ENCODE peak calls at places on chromosomes 11 and 22, in five cellular contexts. K, F, R, T and A are unnamed samples.

GRCh38 chr11:8219257-8220021 is 44.2 kb downstream of the LMO1 start:
- DNase-seq in K (peak; percentile 70), F (peak; percentile 75), R (no peak), T (peak; percentile 47), A (peak; percentile 43)

GRCh38 chr22:38697055-38697980 is 3.4 kb downstream of the JOSD1 start:
- DNase-seq in K (no peak), F (peak; percentile 48), R (no peak), T (peak; percentile 52), A (no peak)

GRCh38 chr11:22331771-22332170 is 6.4 kb upstream of the SLC17A6 start:
- DNase-seq in K (no peak), F (no peak), R (no peak), T (no peak), A (no peak)

GRCh38 chr11:16791494-16791961 is 53.1 kb downstream of the C11orf58 start:
- DNase-seq in K (no peak), F (peak; percentile 72), R (no peak), T (peak; percentile 94), A (peak; percentile 55)

GRCh38 chr11:12975149-12975548 is 34.0 kb upstream of the RASSF10 start:
- DNase-seq in K (no peak), F (no peak), R (no peak), T (no peak), A (no peak)

GRCh38 chr11:131536159-131536558 is 165.7 kb downstream of the NTM start:
- DNase-seq in K (no peak), F (no peak), R (no peak), T (no peak), A (no peak)

GRCh38 chr22:39311592-39312400 is 7.6 kb downstream of the RPL3 start:
- DNase-seq in K (no peak), F (no peak), R (no peak), T (no peak), A (no peak)

GRCh38 chr11:87173185-87174039 is 135.7 kb downstream of the TMEM135 start:
- DNase-seq in K (no peak), F (peak; percentile 18), R (no peak), T (peak; percentile 94), A (no peak)

GRCh38 chr11:105244157-105244820 is 104.7 kb upstream of the CARD18 start:
- DNase-seq in K (no peak), F (peak; percentile 15), R (no peak), T (peak; percentile 94), A (no peak)

GRCh38 chr22:19962246-19962908 is 20.8 kb upstream of the TXNRD2 start:
- DNase-seq in K (peak; percentile 88), F (peak; percentile 90), R (no peak), T (peak; percentile 75), A (peak; percentile 92)

GRCh38 chr11:36161572-36161971 is 127.7 kb downstream of the COMMD9 start:
- DNase-seq in K (no peak), F (no peak), R (no peak), T (no peak), A (no peak)

GRCh38 chr11:117961896-117962295 is 24.3 kb upstream of the IL10RA start:
- DNase-seq in K (no peak), F (no peak), R (no peak), T (no peak), A (no peak)

GRCh38 chr11:77602385-77603105 is 12.8 kb downstream of the AQP11 start:
- DNase-seq in K (no peak), F (no peak), R (no peak), T (peak; percentile 75), A (no peak)

GRCh38 chr11:80214413-80214812 is 773.6 kb upstream of the TENM4 start:
- DNase-seq in K (no peak), F (no peak), R (no peak), T (no peak), A (no peak)

GRCh38 chr22:27086080-27086479 is 428.7 kb downstream of the MIAT start:
- DNase-seq in K (no peak), F (no peak), R (no peak), T (no peak), A (no peak)

GRCh38 chr11:94815705-94816344 is 47.7 kb downstream of the AMOTL1 start:
- DNase-seq in K (no peak), F (no peak), R (no peak), T (no peak), A (no peak)

GRCh38 chr11:795638-796564 is 2.2 kb downstream of the SLC25A22 start:
- DNase-seq in K (peak; percentile 81), F (peak; percentile 91), R (no peak), T (peak; percentile 53), A (peak; percentile 83)

GRCh38 chr11:133991101-133991500 is 34.3 kb upstream of the IGSF9B start:
- DNase-seq in K (no peak), F (no peak), R (no peak), T (no peak), A (no peak)

GRCh38 chr11:21615871-21616270 is 577.0 kb upstream of the ANO5 start:
- DNase-seq in K (no peak), F (no peak), R (no peak), T (no peak), A (no peak)

GRCh38 chr11:115363426-115363825 is 140.8 kb downstream of the CADM1 start:
- DNase-seq in K (no peak), F (no peak), R (no peak), T (no peak), A (no peak)

GRCh38 chr11:104163100-104164027 is 583 bp downstream of the PDGFD start:
- DNase-seq in K (no peak), F (peak; percentile 73), R (no peak), T (peak; percentile 32), A (no peak)

GRCh38 chr11:76588455-76589325 is 81.9 kb downstream of the LRRC32 start:
- DNase-seq in K (peak; percentile 57), F (peak; percentile 68), R (peak; percentile 84), T (peak; percentile 99), A (peak; percentile 75)

GRCh38 chr11:59756845-59757244 is 1.7 kb downstream of the STX3 start:
- DNase-seq in K (peak; percentile 77), F (peak; percentile 67), R (no peak), T (no peak), A (no peak)

GRCh38 chr22:41380993-41381328 is 781 bp upstream of the TEF start:
- DNase-seq in K (peak; percentile 74), F (peak; percentile 94), R (peak; percentile 94), T (peak; percentile 62), A (no peak)

DNA sequence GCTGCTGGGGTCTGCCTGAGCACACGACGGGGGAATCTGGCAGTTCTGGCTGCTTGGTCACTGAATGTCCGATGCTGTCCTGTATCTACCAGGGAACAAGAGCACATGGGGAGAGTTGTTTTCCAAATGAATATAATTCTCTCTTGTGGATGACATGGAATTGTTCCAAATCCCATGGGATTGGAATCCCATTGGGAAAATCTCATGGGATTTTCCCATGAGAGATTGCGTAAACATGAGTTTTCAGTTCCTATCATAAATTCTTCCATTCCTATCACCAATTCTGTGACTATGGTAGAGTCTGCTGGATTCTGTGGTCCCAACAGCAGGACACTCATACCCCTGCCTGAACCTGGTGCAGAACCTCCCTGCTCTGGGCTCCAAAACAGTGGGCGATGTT is 35.6 kb upstream of the IGLL5 start:
- DNase-seq in K (no peak), F (no peak), R (no peak), T (no peak), A (no peak)
- H3K4me1 ChIP-seq in K (no peaks in the 10 kb centered on the region), F (no peaks in the 10 kb centered on the region), R (no peaks in the 10 kb centered on the region), T (no peaks in the 10 kb centered on the region), A (no peaks in the 10 kb centered on the region)

DNA sequence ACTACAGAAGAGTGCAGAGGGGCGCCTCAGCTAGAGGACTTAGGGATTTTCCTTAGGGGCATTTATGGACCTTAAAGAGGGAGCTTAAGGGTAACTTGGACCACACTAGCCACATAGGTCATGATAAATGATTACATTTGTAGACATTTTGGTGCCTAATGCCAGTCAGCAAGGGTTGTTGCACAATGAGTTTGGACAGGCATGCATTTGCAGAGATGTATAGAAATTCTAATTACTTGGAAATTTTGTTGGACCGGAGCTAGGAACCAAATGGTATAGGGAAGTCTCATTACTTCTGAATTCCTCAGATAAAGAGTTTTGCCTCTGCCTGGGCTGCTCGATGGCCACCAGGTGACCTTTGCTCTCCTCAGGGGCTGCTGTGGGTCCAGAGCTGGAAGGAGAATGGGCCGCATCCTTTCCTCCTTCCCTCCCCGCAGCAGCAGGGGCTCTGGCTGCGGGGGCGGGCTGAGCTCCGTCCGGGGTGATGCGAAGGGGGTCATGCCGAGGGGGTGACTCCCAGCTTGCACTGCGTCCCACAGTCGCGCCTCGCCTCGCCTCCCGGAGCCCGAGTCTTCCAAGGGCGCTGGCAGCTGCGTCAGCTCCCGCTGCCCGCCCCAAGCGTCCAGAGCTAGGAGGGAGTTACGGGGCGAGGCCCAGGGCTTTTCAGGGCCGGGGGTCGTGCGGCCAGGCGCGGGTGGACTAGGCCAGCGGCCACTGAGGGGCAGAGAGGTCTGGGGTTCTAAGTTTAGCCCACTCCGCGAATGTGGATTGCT is 20.2 kb upstream of the MALAT1 start:
- DNase-seq in K (peak; percentile 61), F (peak; percentile 83), R (peak; percentile 80), T (no peak), A (peak; percentile 59)
- TF ChIP-seq POLR2A in K (no peak), F (peak; percentile 55), R (no peak), T (no peak), A (peak; percentile 28)

DNA sequence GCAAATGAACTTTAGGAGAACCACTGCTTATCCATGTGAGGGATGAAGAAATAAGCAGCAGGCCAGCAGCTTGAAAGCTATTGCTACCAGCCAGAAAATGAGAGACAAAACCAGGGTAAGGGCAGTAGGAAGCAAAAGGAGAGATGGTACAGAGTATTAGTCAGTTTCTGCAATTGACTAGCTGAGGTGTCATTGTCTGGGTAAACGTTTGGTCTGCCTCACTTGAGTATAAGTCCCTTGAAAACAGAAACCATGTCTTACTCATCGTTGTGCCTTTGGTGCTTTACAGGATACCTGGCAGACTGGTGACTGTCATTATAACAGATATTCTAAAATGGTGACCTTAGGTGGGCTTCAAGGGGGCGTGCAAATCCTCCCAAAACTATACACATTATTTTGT is 63.9 kb upstream of the USP47 start:
- DNase-seq in K (no peak), F (no peak), R (no peak), T (no peak), A (no peak)
- H3K4me3 ChIP-seq in K (no peak overlapping the region), F (no peak overlapping the region), R (no peak overlapping the region), T (no peak overlapping the region), A (no peak overlapping the region)

DNA sequence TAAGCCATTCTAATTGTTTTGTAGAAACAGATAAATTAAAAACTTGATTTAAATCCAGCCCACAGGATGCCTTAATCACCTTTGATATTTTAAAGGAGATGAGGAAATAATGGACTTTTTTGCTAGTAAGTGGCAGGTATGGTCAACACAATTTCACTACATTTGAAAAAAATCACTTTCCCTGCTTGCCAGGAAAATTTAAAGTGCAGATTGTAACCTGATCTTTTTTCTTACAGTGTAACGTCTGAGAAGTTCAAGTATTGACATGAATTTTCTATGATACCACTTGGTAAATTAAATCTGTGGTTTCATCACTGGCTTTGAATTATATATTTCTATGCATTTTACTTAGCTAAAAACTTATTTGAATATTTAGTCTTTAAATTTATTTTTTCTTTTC is 65.3 kb downstream of the ARHGEF12 start:
- DNase-seq in K (no peak), F (no peak), R (no peak), T (no peak), A (no peak)
- H3K4me1 ChIP-seq in K (peaks cover 26% of the 10 kb centered on the region), F (peaks cover 4% of the 10 kb centered on the region), R (peaks cover 42% of the 10 kb centered on the region), T (peaks cover 36% of the 10 kb centered on the region), A (peaks cover 24% of the 10 kb centered on the region)

DNA sequence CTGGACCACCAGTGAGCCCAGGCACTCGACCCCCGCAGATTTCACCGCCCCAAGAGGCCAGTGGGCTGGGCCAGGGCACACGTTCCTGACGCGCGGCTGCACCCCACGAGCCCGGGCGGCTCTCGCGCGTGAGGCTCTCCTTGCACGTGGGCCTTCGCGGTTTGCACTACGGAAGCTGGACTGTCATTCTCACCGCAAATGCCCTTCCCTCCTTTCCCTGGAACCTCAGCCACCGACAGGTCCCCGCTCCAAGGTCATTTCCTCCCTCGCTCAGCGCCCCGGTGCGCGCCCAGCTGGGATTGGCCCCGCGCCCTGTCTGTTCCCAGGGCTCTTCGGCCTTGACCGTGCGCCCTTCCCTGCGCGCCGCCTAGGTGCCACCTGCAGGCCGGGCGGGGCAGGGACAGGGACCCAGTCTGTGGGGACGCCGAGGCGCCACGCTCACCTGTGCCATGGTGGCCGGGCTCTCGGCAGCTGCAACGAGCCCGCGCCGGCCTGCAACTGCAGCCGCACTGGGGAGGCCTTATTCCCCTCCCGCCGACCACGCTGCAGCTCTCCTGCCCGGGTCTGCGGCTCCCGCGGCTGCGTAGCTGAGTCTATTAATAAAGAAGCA is 2.1 kb upstream of the CPT1A start:
- DNase-seq in K (peak; percentile 95), F (peak; percentile 79), R (no peak), T (no peak), A (peak; percentile 94)
- TF ChIP-seq POLR2A in K (peak; percentile 32), F (peak; percentile 10), R (no peak), T (no peak), A (peak; percentile 10)